ENCODE peak calls at places on chromosomes 4 and X, in seven cellular contexts. P, U, M, O, F, K and S are unnamed samples.

GRCh38 chrX:129227376-129227775 is 295.9 kb downstream of the SMARCA1 start:
- DNase-seq in P (no peak), U (no peak), M (no peak), O (no peak), F (no peak), K (no peak), S (no peak)

GRCh38 chr4:127634181-127634580 is 1.4 kb downstream of the INTU start:
- DNase-seq in P (no peak), U (peak), M (no peak), O (no peak), F (no peak), K (no peak), S (no peak)

GRCh38 chr4:127574643-127575042 is 58.1 kb upstream of the INTU start:
- DNase-seq in P (no peak), U (no peak), M (no peak), O (no peak), F (no peak), K (no peak), S (no peak)

GRCh38 chrX:15468036-15468435 is 25.1 kb downstream of the PIR start:
- DNase-seq in P (peak), U (peak), M (no peak), O (no peak), F (no peak), K (no peak), S (no peak)

GRCh38 chr4:80072607-80073361 is at the start of gene ANTXR2:
- DNase-seq in P (peak), U (peak), M (peak), O (no peak), F (peak), K (peak), S (peak)

GRCh38 chrX:10415704-10416001 is 204.7 kb downstream of the MID1 start:
- DNase-seq in P (no peak), U (peak), M (no peak), O (no peak), F (no peak), K (no peak), S (no peak)

GRCh38 chr4:3671571-3672464 is 94.4 kb upstream of the ADRA2C start:
- DNase-seq in P (peak), U (no peak), M (no peak), O (no peak), F (peak), K (no peak), S (no peak)

GRCh38 chr4:185709802-185710486 is 102.0 kb downstream of the SORBS2 start:
- DNase-seq in P (no peak), U (peak), M (no peak), O (no peak), F (no peak), K (no peak), S (no peak)

GRCh38 chr4:81913427-81913878 is 441.7 kb upstream of the RASGEF1B start:
- DNase-seq in P (peak), U (peak), M (peak), O (peak), F (peak), K (peak), S (peak)

GRCh38 chr4:159137176-159137575 is 34.3 kb downstream of the RAPGEF2 start:
- DNase-seq in P (peak), U (peak), M (no peak), O (no peak), F (peak), K (no peak), S (no peak)

GRCh38 chr4:304987-305680 is at the start of gene ZNF732:
- DNase-seq in P (no peak), U (peak), M (no peak), O (no peak), F (no peak), K (peak), S (no peak)

GRCh38 chr4:110245567-110245966 is 47.2 kb upstream of the ELOVL6 start:
- DNase-seq in P (no peak), U (peak), M (no peak), O (no peak), F (no peak), K (no peak), S (no peak)

GRCh38 chr4:6869944-6870343 is 39.7 kb upstream of the TBC1D14 start:
- DNase-seq in P (no peak), U (peak), M (no peak), O (no peak), F (no peak), K (peak), S (no peak)